ENCODE peak calls at places on chromosomes 16 and 17, in five cellular contexts. X, V, Z, N and F are unnamed samples.

GRCh38 chr17:11618861-11619566 is 20.7 kb downstream of the DNAH9 start:
- DNase-seq in V (no peak), N (no peak), Z (peak), X (peak), F (no peak)

GRCh38 chr17:46722662-46723285 is 95.7 kb downstream of the WNT3 start:
- DNase-seq in V (no peak), N (no peak), X (no peak), Z (no peak), F (no peak)

GRCh38 chr17:5840811-5841446 is 229.2 kb upstream of the WSCD1 start:
- DNase-seq in N (no peak), X (no peak), V (no peak), Z (no peak), F (no peak)

GRCh38 chr17:70295732-70296131 is 126.4 kb downstream of the KCNJ2 start:
- DNase-seq in Z (no peak), N (no peak), V (no peak), X (no peak), F (no peak)

GRCh38 chr17:12592941-12593340 is 72.7 kb upstream of the MYOCD start:
- DNase-seq in N (no peak), Z (no peak), V (peak), X (no peak), F (no peak)

GRCh38 chr16:31331141-31331764 is 23.7 kb upstream of the ITGAX start:
- DNase-seq in X (no peak), N (no peak), Z (no peak), V (no peak), F (no peak)

GRCh38 chr17:57948555-57949420 is 6.4 kb downstream of the CUEDC1 start:
- DNase-seq in Z (no peak), N (peak), X (peak), V (peak), F (peak)

GRCh38 chr17:76683011-76683755 is 27.6 kb downstream of the MXRA7 start:
- DNase-seq in X (peak), V (no peak), N (no peak), Z (no peak), F (no peak)

GRCh38 chr16:785563-786535 is 2.3 kb downstream of the RPUSD1 start:
- DNase-seq in Z (peak), V (peak), X (peak), N (no peak), F (peak)

GRCh38 chr16:88634141-88634993 is 4.0 kb upstream of the IL17C start:
- DNase-seq in Z (peak), N (no peak), V (peak), X (peak), F (peak)

GRCh38 chr17:7478276-7479138 is 924 bp downstream of the ZBTB4 start:
- DNase-seq in Z (peak), X (peak), V (peak), N (no peak), F (peak)

GRCh38 chr17:81399481-81400153 is 4.4 kb downstream of the BAHCC1 start:
- DNase-seq in Z (no peak), X (no peak), N (no peak), V (no peak), F (no peak)

GRCh38 chr16:23323224-23324030 is 21.3 kb downstream of the SCNN1B start:
- DNase-seq in Z (no peak), X (no peak), V (no peak), N (no peak), F (no peak)

GRCh38 chr16:85056211-85056748 is 28.7 kb downstream of the KIAA0513 start:
- DNase-seq in Z (no peak), X (peak), V (no peak), N (no peak), F (peak)
- TF ChIP-seq CTCF in Z (no peak), X (peak), V (peak), N (peak), F (peak)

GRCh38 chr16:58036943-58037342 is 11.4 kb downstream of the MMP15 start:
- DNase-seq in X (no peak), Z (no peak), N (no peak), V (no peak), F (no peak)

GRCh38 chr16:58034786-58035185 is 9.2 kb downstream of the MMP15 start:
- DNase-seq in N (no peak), Z (no peak), X (no peak), V (no peak), F (no peak)

GRCh38 chr16:58032710-58033293 is 7.2 kb downstream of the MMP15 start:
- DNase-seq in N (no peak), V (no peak), X (no peak), Z (peak), F (no peak)

GRCh38 chr16:58035356-58036170 is 10.0 kb downstream of the MMP15 start:
- DNase-seq in Z (peak), N (no peak), X (no peak), V (no peak), F (no peak)

GRCh38 chr16:58034128-58034685 is 8.7 kb downstream of the MMP15 start:
- DNase-seq in X (no peak), Z (no peak), N (no peak), V (no peak), F (no peak)
- H3K4me3 ChIP-seq in X (no peak), Z (no peak), N (no peak), V (no peak), F (no peak)

DNA sequence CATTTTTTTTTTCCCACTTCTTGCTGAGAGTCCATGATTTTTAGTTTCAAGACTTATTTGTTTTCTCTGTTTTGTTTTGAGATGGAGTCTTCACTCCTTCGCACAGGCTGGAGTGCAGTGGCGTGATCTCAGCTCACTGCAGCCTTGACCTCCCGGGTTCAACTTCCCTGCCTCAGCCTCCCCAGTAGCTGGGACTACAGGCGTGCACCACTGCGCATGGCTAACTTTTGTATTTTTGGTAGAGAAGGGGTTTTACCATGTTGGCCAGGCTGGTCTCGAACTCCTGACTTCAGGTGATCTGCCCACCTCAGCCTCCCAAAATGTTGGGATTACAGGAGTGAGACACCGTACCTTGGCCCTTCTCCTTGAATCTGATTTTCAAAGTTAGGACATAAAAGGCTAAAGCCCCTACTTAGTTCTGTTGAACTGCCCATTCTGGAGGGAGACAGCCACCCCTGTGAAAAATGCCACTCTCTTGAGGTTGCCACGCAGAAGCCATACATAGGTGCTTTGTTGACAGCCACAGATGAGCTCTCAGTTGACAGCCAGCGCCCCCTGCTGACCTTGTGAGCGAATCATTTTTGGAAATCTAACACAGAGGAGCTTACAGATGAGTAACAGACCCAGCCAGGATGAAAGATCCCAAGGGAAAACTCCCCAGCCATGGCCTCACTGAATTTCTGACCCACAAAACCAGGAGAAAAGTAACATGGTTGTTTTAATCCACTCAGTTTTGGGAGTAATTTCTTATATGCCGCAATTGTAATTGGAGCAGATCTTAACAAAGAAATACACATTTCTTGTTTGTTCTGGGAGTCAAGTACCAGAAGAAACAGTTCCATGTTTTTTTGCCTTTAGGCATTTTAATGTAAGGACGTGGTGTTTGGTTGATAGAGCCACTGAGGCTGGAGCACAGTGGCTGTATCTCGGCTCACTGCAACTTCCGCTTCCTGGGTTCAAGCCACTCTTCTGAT is 38.8 kb downstream of the PKD1L3 start:
- DNase-seq in Z (peak), V (peak), X (peak), N (peak), F (peak)
- TF ChIP-seq CTCF in Z (peak), V (peak), X (peak), N (peak), F (peak)

GRCh38 chr16:84467256-84467655 is 37.2 kb downstream of the MEAK7 start:
- DNase-seq in N (no peak), Z (no peak), V (peak), X (no peak), F (no peak)
- H3K4me3 ChIP-seq in N (no peak), Z (no peak), V (no peak), X (no peak), F (no peak)

DNA sequence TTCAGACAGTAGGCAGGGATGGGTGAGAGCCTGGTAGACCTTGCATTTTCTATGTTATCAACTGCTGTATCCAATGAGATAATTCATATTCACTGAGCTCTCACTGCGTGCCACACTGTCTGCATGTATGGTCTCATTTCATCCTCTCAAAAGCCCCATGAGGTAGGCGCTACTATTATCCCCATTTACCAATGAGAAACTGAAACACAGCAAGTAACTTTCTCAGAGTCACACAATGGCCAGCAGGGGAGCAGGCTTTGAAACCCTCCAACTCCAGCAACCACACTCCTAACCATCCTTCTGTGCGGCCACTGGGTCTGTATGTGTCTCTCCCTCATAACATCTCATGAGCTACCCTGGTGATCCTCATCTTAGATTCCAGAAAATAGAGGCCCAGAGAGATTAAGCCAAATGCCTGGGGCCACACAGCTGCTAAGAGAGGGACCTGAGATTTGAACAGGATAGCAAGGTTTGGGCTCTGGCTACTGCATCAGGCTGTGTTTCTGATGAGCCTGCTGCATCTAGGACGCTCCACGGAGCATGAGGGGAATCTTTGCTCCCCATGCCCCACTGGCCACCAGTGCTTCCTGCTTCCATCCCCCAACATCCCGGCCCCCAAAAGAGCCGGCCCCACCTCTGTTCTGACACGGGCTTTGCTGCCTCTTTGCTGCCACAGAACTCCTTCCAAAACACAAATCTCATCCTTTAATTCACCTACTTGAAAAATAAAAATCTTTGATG is 3.2 kb downstream of the CCR7 start:
- DNase-seq in X (no peak), V (no peak), N (no peak), Z (peak), F (no peak)
- TF ChIP-seq CTCF in X (peak), V (peak), N (peak), Z (no peak), F (peak)